ENCODE peak calls at places on chromosome 17, in four cellular contexts. W is breast epithelium, H is HL-60, A is AG04450. K is an unnamed sample.

GRCh38 chr17:82531431-82531881 is 11.9 kb downstream of the FOXK2 start:
- DNase-seq in W (no peak), H (no peak), A (peak), K (no peak)

GRCh38 chr17:81667754-81668153 is 1.2 kb downstream of the CCDC137 start:
- DNase-seq in W (no peak), H (peak), A (no peak), K (no peak)

GRCh38 chr17:81337449-81337848 is 42.3 kb upstream of the SLC38A10 start:
- DNase-seq in W (no peak), H (no peak), A (no peak), K (no peak)

GRCh38 chr17:79758260-79758659 is 19.7 kb upstream of the CBX2 start:
- DNase-seq in W (no peak), H (no peak), A (no peak), K (no peak)

GRCh38 chr17:38978180-38978579 is 11.0 kb upstream of the FBXO47 start:
- DNase-seq in W (no peak), H (no peak), A (no peak), K (no peak)

GRCh38 chr17:79497949-79498348 is 112.9 kb downstream of the RBFOX3 start:
- DNase-seq in W (no peak), H (no peak), A (no peak), K (no peak)

GRCh38 chr17:43879723-43880419 is 27.5 kb downstream of the MPP2 start:
- DNase-seq in W (no peak), H (no peak), A (no peak), K (no peak)

GRCh38 chr17:79341816-79342215 is 267.2 kb downstream of the ENGASE start:
- DNase-seq in W (no peak), H (no peak), A (no peak), K (no peak)

GRCh38 chr17:44309472-44309871 is 1.1 kb downstream of the RUNDC3A start:
- DNase-seq in W (no peak), H (no peak), A (no peak), K (no peak)

GRCh38 chr17:83081561-83082201 is 2.3 kb downstream of the METRNL start:
- DNase-seq in W (no peak), H (no peak), A (no peak), K (peak)

GRCh38 chr17:81183316-81183715 is 17.3 kb upstream of the AATK start:
- DNase-seq in W (no peak), H (no peak), A (no peak), K (no peak)

GRCh38 chr17:40510328-40510648 is 8.9 kb upstream of the TNS4 start:
- DNase-seq in W (peak), H (no peak), A (no peak), K (no peak)

GRCh38 chr17:60863892-60864673 is 186.4 kb downstream of the BCAS3 start:
- DNase-seq in W (no peak), H (peak), A (no peak), K (peak)

GRCh38 chr17:69779378-69780214 is 295.4 kb upstream of the KCNJ16 start:
- DNase-seq in W (no peak), H (no peak), A (peak), K (no peak)

GRCh38 chr17:4956493-4957061 is 5.7 kb downstream of the ENO3 start:
- DNase-seq in W (no peak), H (peak), A (no peak), K (no peak)

GRCh38 chr17:37068266-37068665 is 119.5 kb downstream of the AATF start:
- DNase-seq in W (no peak), H (no peak), A (peak), K (no peak)

GRCh38 chr17:74430706-74431567 is 951 bp upstream of the GPRC5C start:
- DNase-seq in W (peak), H (peak), A (no peak), K (peak)

GRCh38 chr17:16941072-16941641 is 30.8 kb downstream of the TNFRSF13B start:
- DNase-seq in W (no peak), H (no peak), A (no peak), K (no peak)

GRCh38 chr17:71649986-71650385 is 470.8 kb upstream of the SOX9 start:
- DNase-seq in W (no peak), H (no peak), A (peak), K (no peak)

DNA sequence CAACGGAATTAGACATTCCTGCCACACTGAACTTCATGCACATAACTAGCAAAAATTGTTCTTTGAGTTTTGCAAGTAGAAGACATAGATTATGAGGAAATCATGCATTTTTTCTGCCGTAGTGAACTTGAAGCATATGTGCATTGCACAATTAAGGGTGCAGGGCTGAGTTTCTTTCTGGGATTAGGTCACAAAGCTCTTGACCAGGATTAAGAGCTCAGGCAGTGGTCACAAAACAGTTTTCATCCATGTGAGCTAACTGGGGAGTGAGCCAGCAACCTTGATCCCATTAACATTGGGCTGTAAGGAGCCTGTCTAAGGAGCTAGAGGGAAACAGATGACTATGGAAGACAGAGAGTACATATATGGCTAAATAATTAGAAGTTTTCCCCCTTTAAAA is 143.7 kb downstream of the PMP22 start:
- DNase-seq in W (no peak), H (no peak), A (no peak), K (no peak)
- TF ChIP-seq CTCF in W (no peak), H (no peak), A (no peak), K (no peak)

DNA sequence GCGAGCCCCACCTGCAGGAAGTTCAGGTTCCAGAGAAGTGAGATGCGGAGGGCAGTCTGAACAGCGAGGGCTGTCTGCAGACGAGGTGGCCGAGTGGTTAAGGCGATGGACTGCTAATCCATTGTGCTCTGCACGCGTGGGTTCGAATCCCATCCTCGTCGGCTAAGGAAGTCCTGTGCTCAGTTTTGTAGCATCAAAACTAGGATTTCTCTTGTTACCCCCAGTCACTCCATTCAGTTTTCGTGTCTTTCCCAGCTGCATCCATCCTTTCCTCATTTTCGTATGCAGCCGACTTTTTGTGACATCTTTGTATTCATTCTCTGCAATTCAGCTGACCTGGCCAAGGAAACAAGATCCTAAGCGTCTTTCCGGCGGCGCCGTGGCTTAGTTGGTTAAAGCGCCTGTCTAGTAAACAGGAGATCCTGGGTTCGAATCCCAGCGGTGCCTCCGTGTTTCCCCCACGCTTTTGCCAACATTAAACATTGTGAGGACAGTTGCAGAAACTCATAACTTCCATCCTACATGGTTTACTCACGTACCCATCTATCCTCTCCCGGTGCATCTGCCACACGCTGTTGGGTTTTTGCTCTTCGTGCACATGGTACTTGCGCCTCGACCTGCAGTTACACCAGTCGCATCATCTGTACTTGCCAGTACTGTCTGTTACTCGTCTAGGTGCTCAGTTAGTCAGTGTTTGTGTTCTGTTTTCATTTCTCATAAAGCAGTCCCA is 3.0 kb downstream of the BORCS6 start:
- DNase-seq in W (peak), H (peak), A (peak), K (peak)
- TF ChIP-seq CTCF in W (no peak), H (no peak), A (peak), K (no peak)

GRCh38 chr17:9517396-9517795 is 58.2 kb downstream of the STX8 start:
- DNase-seq in W (no peak), H (no peak), A (no peak), K (no peak)
- TF ChIP-seq CTCF in W (no peak), H (no peak), A (no peak), K (no peak)

DNA sequence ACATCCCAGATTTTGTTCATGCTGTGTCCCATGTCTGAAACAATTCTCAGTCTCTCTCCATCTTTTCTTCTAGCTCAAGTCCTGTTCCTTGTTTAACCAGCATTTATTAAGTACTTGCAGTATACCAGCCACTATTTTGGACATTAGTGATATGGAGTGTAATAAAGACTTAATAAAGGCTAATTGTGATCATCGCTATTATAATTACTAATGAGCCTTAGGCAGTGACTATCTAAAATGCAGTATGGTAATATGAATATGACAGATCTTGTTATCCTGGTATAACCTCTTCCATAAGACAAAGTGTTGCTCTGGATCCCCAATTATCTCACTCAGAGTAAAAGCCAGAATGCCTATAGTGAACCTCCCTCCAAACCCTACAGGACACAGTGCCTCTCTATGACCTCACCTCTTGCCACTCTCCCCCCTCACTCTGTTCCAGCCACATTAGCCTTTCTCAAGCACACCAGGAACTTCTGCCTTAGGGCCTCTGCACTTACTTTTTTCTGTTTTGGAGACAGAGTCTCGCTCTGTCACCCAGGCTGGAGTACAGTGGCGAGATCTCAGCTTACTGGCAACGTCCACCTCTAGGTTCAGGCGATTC is 1.8 kb upstream of the FLOT2 start:
- DNase-seq in W (no peak), H (peak), A (no peak), K (no peak)
- TF ChIP-seq CTCF in W (no peak), H (no peak), A (no peak), K (no peak)

DNA sequence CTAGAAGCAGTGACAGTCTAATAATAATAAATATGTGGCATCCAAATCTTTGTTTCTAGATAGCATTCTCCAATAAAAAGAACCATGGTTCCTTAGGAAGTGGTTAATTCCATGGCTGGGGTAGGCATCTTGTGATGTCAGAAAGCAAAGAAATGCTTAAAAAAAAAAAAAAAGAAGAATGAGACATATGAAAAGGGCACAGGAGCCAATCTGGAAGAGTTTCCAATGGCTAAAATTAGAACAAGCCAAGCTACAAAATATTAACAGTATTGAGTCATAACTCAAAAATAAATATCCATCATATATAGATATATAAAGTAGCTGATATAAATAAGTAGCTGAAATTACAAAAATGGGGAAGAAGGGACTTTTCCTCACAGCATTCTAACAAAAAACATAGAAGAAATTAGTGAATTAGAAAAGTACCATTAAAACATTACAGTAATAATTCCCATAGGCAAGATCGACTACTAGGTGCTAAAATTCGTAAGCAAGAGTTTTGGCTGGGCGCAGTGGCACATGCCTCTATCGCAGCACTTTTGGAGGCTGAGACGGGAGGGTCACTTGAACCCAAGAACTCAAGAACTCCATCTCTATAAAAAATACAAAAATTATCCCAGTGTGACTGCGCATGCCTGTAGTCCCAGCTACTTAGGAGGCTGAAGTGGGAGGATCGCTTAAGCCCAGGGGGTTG is 111.3 kb downstream of the TRIM37 start:
- DNase-seq in W (no peak), H (no peak), A (no peak), K (no peak)
- TF ChIP-seq CTCF in W (no peak), H (no peak), A (no peak), K (no peak)

DNA sequence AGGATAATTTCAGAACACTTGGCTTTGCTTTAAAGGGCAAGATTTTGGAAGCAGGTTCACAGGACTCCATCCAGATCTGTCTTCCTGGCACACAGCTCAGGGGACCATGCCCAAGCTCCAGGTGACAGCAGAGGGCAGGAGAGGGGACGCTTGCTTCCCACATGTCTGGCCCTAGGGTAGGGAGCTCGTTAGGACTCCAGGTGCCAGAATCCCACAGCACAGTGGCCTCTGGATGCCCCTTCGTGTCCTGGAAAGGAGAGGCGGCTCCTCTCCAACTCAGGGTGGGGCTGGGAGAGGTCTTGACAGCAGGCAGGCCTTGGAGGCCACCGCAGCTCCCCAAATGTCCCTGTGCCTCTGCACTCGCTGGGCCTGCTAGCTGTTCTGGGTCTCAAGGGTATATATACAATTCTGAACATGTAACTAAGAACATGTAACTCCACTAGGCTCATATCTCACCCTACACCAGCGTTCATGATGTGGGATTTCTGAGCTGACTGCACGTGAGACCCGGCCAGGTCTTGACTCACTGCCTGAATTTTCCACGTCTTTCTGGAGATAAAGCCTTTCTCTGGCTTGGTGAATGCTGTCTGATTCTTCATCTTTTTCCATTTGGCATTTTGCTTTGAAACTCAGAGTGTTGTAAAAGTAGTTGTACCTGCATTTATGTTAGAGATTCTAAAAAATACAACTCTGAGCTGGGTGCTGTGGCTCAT is 52.8 kb downstream of the MARCHF10 start:
- DNase-seq in W (no peak), H (no peak), A (no peak), K (no peak)
- TF ChIP-seq CTCF in W (no peak), H (no peak), A (no peak), K (no peak)

K was measured in GM20000.